ENCODE peak calls at places on chromosomes 13 and 19, in six cellular contexts. L is breast epithelium, P is GM06990, Y is heart left ventricle, W is AG09319, M is fibroblast of mammary gland. H is an unnamed sample.

GRCh38 chr19:10288662-10289166 is 1.0 kb upstream of the ICAM5 start:
- DNase-seq in L (no peak), P (peak; percentile 76), Y (no peak), W (no peak), M (peak; percentile 45), H (peak; percentile 86)

GRCh38 chr19:50500060-50500752 is 10.8 kb downstream of the JOSD2 start:
- DNase-seq in L (no peak), P (no peak), Y (peak; percentile 83), W (no peak), M (no peak), H (peak; percentile 38)

GRCh38 chr13:111423168-111423785 is 102.8 kb downstream of the TEX29 start:
- DNase-seq in L (peak; percentile 34), P (no peak), Y (no peak), W (no peak), M (no peak), H (no peak)

GRCh38 chr19:30567535-30568232 is 195.5 kb downstream of the ZNF536 start:
- DNase-seq in L (no peak), P (no peak), Y (no peak), W (no peak), M (peak; percentile 1), H (no peak)

GRCh38 chr19:5971714-5972354 is 6.1 kb downstream of the RANBP3 start:
- DNase-seq in L (no peak), P (no peak), Y (no peak), W (no peak), M (no peak), H (no peak)

GRCh38 chr13:26036383-26036782 is 15.4 kb downstream of the SHISA2 start:
- DNase-seq in L (no peak), P (no peak), Y (no peak), W (no peak), M (no peak), H (no peak)

GRCh38 chr19:28244966-28245365 is 968.0 kb downstream of the UQCRFS1 start:
- DNase-seq in L (no peak), P (no peak), Y (no peak), W (no peak), M (no peak), H (no peak)

GRCh38 chr19:35112995-35113693 is 2.5 kb upstream of the FXYD3 start:
- DNase-seq in L (no peak), P (no peak), Y (no peak), W (no peak), M (no peak), H (no peak)

GRCh38 chr19:18543814-18544475 is 572 bp upstream of the FKBP8 start:
- DNase-seq in L (peak; percentile 37), P (peak; percentile 59), Y (peak; percentile 34), W (no peak), M (peak; percentile 64), H (peak; percentile 91)

GRCh38 chr13:65966991-65967451 is 1263.1 kb downstream of the PCDH9 start:
- DNase-seq in L (no peak), P (no peak), Y (no peak), W (no peak), M (peak; percentile 64), H (peak; percentile 0)

GRCh38 chr13:113547248-113547971 is 37.1 kb upstream of the TFDP1 start:
- DNase-seq in L (no peak), P (no peak), Y (peak; percentile 35), W (no peak), M (peak; percentile 86), H (no peak)

GRCh38 chr19:1262687-1263123 is 6.4 kb upstream of the CIRBP start:
- DNase-seq in L (peak; percentile 20), P (no peak), Y (no peak), W (no peak), M (no peak), H (no peak)

GRCh38 chr13:99585609-99586008 is 84.3 kb downstream of the TM9SF2 start:
- DNase-seq in L (no peak), P (no peak), Y (no peak), W (no peak), M (no peak), H (no peak)

GRCh38 chr13:67120872-67121531 is 109.1 kb downstream of the PCDH9 start:
- DNase-seq in L (no peak), P (no peak), Y (no peak), W (no peak), M (peak; percentile 49), H (no peak)

GRCh38 chr19:3403489-3404323 is 37.3 kb downstream of the NFIC start:
- DNase-seq in L (peak; percentile 88), P (no peak), Y (peak; percentile 93), W (peak; percentile 97), M (peak; percentile 96), H (no peak)

GRCh38 chr19:8455018-8455417 is 10.2 kb downstream of the HNRNPM start:
- DNase-seq in L (no peak), P (no peak), Y (no peak), W (no peak), M (no peak), H (no peak)

GRCh38 chr19:8454218-8454617 is 9.4 kb downstream of the HNRNPM start:
- DNase-seq in L (no peak), P (no peak), Y (no peak), W (no peak), M (no peak), H (no peak)

GRCh38 chr19:8457209-8457608 is 12.4 kb downstream of the HNRNPM start:
- DNase-seq in L (no peak), P (no peak), Y (no peak), W (no peak), M (no peak), H (no peak)

GRCh38 chr19:8457802-8458201 is 13.0 kb downstream of the HNRNPM start:
- DNase-seq in L (no peak), P (no peak), Y (no peak), W (no peak), M (no peak), H (no peak)

GRCh38 chr19:8456064-8456463 is 11.3 kb downstream of the HNRNPM start:
- DNase-seq in L (no peak), P (no peak), Y (no peak), W (no peak), M (no peak), H (no peak)
- TF ChIP-seq CTCF in L (no peak), P (no peak), Y (peak; percentile 36), W (no peak), M (peak; percentile 27), H (no peak)

DNA sequence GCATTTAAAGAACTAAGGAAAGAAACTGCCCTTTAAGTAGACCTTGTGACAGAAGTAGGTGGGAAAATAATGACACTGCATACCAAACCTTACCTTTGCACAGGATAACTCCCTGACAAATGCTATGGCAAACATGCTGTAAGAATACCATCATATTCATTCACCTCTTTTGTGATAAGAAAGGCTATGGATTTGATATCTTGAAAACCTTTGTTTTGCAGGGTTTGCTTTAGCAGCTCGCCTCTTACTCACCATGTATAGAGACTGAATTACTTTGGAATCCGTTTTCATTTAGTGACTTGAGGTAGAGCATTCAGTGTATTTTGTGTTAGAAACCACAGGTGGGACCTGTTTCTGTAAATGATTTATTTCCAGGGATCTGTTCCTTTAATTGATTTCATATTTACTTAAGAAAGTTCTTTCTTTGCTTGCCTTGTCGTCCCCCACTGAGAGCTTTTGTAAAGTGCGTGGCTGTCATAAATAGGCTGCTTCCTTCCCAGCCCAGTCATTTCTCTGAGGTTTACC is 80.2 kb downstream of the KLF5 start:
- DNase-seq in L (no peak), P (no peak), Y (no peak), W (no peak), M (no peak), H (no peak)
- TF ChIP-seq CTCF in L (no peak), P (no peak), Y (no peak), W (no peak), M (no peak), H (no peak)

GRCh38 chr13:29564828-29565227 is 30.7 kb downstream of the SLC7A1 start:
- DNase-seq in L (no peak), P (no peak), Y (no peak), W (no peak), M (no peak), H (no peak)
- TF ChIP-seq CTCF in L (no peak), P (no peak), Y (no peak), W (peak; percentile 5), M (peak; percentile 19), H (no peak)

GRCh38 chr19:8336665-8337064 is 6.4 kb downstream of the KANK3 start:
- DNase-seq in L (no peak), P (no peak), Y (no peak), W (no peak), M (no peak), H (no peak)
- TF ChIP-seq CTCF in L (no peak), P (no peak), Y (no peak), W (no peak), M (no peak), H (no peak)

DNA sequence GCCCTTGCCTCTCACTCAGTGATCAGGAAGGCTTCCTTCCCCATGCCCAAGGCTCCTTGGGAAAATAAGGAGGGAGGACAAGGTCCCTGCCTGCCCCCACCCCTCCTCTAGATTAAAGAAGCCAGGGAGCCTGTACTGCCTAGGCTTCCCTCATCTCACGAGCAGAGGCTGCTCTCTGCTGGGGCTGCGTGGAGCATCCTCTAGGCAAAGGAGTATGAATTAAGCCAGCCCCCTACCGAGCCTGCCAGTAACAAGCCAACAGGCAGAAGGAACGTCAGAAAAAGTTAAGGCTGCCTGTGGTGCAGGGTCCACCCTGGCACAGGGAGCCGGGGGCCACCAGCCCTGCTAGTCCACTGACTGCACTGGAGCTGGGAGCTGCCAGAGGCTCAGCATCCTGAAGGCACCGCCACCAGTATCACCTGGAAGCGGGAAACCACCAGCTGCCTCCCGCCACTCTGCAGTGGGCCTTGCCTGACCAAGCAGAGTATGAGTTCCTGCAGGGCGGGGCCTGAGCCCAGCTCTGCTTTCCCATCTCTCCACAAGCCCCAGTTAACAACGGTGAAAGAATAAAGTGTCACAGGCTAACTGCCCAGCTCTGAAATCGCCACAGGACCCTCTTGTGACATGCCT is 6.8 kb downstream of the NAPA start:
- DNase-seq in L (no peak), P (no peak), Y (no peak), W (no peak), M (no peak), H (no peak)
- TF ChIP-seq CTCF in L (no peak), P (no peak), Y (no peak), W (no peak), M (no peak), H (no peak)

GRCh38 chr19:14916848-14917247 is 24.4 kb upstream of the OR7C2 start:
- DNase-seq in L (no peak), P (no peak), Y (no peak), W (no peak), M (no peak), H (peak; percentile 3)
- TF ChIP-seq CTCF in L (no peak), P (no peak), Y (no peak), W (no peak), M (no peak), H (no peak)

GRCh38 chr19:44141191-44142013 is at the start of gene ZNF234:
- DNase-seq in L (peak; percentile 57), P (peak; percentile 68), Y (peak; percentile 90), W (peak; percentile 50), M (peak; percentile 80), H (peak; percentile 81)
- TF ChIP-seq CTCF in L (no peak), P (no peak), Y (no peak), W (no peak), M (no peak), H (no peak)

H was measured in GM12865.